ENCODE peak calls at places on chromosome 22, in eight cellular contexts. V is fibroblast of mammary gland, H is non-pigmented ciliary epithelial cell, T is A549, S is HS-27A, X is GM12865, Y is H9, Z is NCI-H345. Q is an unnamed sample.

GRCh38 chr22:25722223-25723015 is 19.6 kb upstream of the MYO18B start:
- DNase-seq in H (no peak), Z (no peak), S (no peak), T (no peak), X (no peak), V (peak), Y (no peak), Q (no peak)

GRCh38 chr22:50729391-50730012 is 8.5 kb upstream of the ACR start:
- DNase-seq in Y (no peak), S (no peak), X (no peak), T (no peak), H (no peak), Z (peak), V (no peak), Q (peak)

GRCh38 chr22:39349506-39349966 is 255 bp upstream of the SYNGR1 start:
- DNase-seq in Z (peak), H (no peak), V (no peak), T (no peak), X (peak), S (no peak), Y (no peak), Q (peak)

GRCh38 chr22:17807571-17808410 is 33.5 kb upstream of the BID start:
- DNase-seq in S (no peak), H (no peak), V (no peak), Z (peak), Y (peak), T (no peak), X (no peak), Q (no peak)

GRCh38 chr22:49767355-49768062 is 60.2 kb downstream of the BRD1 start:
- DNase-seq in S (peak), Y (peak), V (peak), X (peak), Z (peak), T (peak), H (no peak), Q (no peak)

GRCh38 chr22:45082795-45083194 is 73.0 kb upstream of the PHF21B start:
- DNase-seq in V (peak), T (peak), Z (no peak), H (no peak), S (no peak), X (no peak), Y (peak), Q (no peak)

GRCh38 chr22:27698830-27699229 is 102.7 kb downstream of the MN1 start:
- DNase-seq in Y (no peak), T (no peak), V (no peak), S (no peak), H (no peak), X (no peak), Z (no peak), Q (no peak)

GRCh38 chr22:39776295-39776694 is 117.3 kb downstream of the ENTHD1 start:
- DNase-seq in V (no peak), Y (no peak), S (no peak), Z (no peak), T (no peak), H (no peak), X (no peak), Q (no peak)

Q was measured in SJSA1.